ENCODE peak calls at places on chromosomes 7 and 10, in five cellular contexts. J, M, L, E and S are unnamed samples.

GRCh38 chr10:125095776-125096175 is 64.6 kb downstream of the CTBP2 start:
- DNase-seq in L (peak; percentile 11), E (peak; percentile 57), M (no peak), J (no peak), S (no peak)

GRCh38 chr10:53839437-53840039 is 961.5 kb downstream of the PCDH15 start:
- DNase-seq in M (no peak), E (no peak), J (peak; percentile 21), L (no peak), S (no peak)

GRCh38 chr10:120804020-120804419 is 47.1 kb upstream of the WDR11 start:
- DNase-seq in M (no peak), J (no peak), L (no peak), E (no peak), S (no peak)

GRCh38 chr7:117470777-117471176 is 9.0 kb upstream of the CFTR start:
- DNase-seq in J (no peak), L (peak; percentile 63), M (no peak), E (no peak), S (peak; percentile 84)

GRCh38 chr10:14304029-14304428 is 26.7 kb downstream of the FRMD4A start:
- DNase-seq in M (no peak), J (no peak), L (no peak), E (no peak), S (no peak)

GRCh38 chr7:157438121-157439025 is 101.6 kb downstream of the DNAJB6 start:
- DNase-seq in E (peak; percentile 71), M (no peak), J (no peak), L (no peak), S (peak; percentile 72)

GRCh38 chr10:125060486-125060850 is 99.9 kb downstream of the CTBP2 start:
- DNase-seq in E (no peak), J (no peak), L (no peak), M (no peak), S (no peak)

GRCh38 chr7:38207843-38208242 is 29.8 kb downstream of the STARD3NL start:
- DNase-seq in M (no peak), J (no peak), E (no peak), L (no peak), S (no peak)

GRCh38 chr7:20085086-20085485 is 132.1 kb downstream of the MACC1 start:
- DNase-seq in J (no peak), E (no peak), L (no peak), M (no peak), S (no peak)

GRCh38 chr7:117269417-117269816 is 53.4 kb downstream of the WNT2 start:
- DNase-seq in L (no peak), E (no peak), J (peak; percentile 74), M (no peak), S (no peak)

GRCh38 chr7:101121996-101122932 is 4.6 kb upstream of the SERPINE1 start:
- DNase-seq in J (peak; percentile 95), L (peak; percentile 40), E (peak; percentile 83), M (peak; percentile 91), S (peak; percentile 92)

GRCh38 chr10:91409869-91410637 is at the start of gene HECTD2:
- DNase-seq in E (peak; percentile 88), J (peak; percentile 82), M (peak; percentile 80), L (peak; percentile 81), S (peak; percentile 49)

GRCh38 chr10:63384675-63385074 is 81.1 kb downstream of the JMJD1C start:
- DNase-seq in J (no peak), L (no peak), M (no peak), E (no peak), S (no peak)

GRCh38 chr7:123355576-123356195 is 155.9 kb upstream of the SLC13A1 start:
- DNase-seq in J (peak; percentile 2), M (no peak), E (no peak), L (no peak), S (no peak)

GRCh38 chr7:145978769-145979168 is 137.8 kb upstream of the CNTNAP2 start:
- DNase-seq in L (no peak), J (no peak), E (no peak), M (no peak), S (no peak)

GRCh38 chr10:127024655-127025054 is 119.4 kb downstream of the DOCK1 start:
- DNase-seq in E (no peak), J (no peak), L (no peak), M (peak; percentile 22), S (no peak)

GRCh38 chr10:86354761-86355540 is 11.6 kb downstream of the GRID1 start:
- DNase-seq in E (no peak), M (no peak), L (no peak), J (no peak), S (no peak)

GRCh38 chr7:82818091-82818620 is 344.5 kb downstream of the PCLO start:
- DNase-seq in E (no peak), M (no peak), J (no peak), L (no peak), S (no peak)

DNA sequence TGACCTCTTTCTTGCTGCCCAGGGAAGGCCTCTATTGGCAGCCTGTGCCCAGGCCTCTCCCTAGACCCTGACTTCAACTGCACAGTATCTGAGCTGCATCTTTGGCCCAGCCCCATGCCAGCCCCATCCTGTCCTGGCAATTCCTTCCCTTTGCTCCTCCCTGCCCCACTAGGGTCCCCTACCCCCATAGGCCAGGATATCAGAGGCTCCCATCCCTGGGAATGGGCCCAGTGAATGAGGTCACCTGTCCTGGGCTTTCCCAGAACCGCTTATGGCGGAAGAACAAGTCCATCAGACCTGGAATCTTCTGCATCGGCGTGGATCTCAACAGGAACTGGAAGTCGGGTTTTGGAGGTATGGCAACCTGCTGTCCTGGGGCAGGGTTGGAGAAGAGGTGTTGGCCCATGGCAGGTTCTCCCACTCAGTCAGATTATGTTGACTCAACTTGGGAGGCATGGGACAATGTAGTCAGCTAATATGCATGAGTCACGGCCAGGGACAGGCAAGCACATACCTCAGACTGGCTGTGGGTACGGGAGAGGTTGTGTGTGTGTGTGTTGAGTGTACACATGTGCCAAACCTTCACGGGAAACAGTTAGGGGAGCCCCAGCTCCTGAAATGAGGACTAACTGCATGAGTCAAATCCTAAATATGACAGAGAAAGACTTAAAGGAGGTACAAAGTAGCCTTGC is 17.0 kb upstream of the CPA1 start:
- DNase-seq in M (no peak), E (no peak), L (no peak), J (peak; percentile 76), S (no peak)
- TF ChIP-seq CTCF in M (no peak), E (no peak), L (no peak), J (no peak), S (no peak)

GRCh38 chr7:151038951-151039849 is 9.1 kb upstream of the ASIC3 start:
- DNase-seq in L (peak; percentile 72), E (no peak), J (peak; percentile 93), M (peak; percentile 65), S (no peak)
- TF ChIP-seq POLR2A in L (no peak), E (no peak), J (peak; percentile 48), M (no peak), S (no peak)

GRCh38 chr7:81768951-81769778 is 682 bp downstream of the HGF start:
- DNase-seq in J (no peak), E (no peak), M (no peak), L (no peak), S (no peak)
- H3K4me3 ChIP-seq in J (no peak overlapping the region), E (peak overlapping the region; percentile 43), M (peak overlapping the region; percentile 30), L (peak overlapping the region; percentile 23), S (no peak overlapping the region)

GRCh38 chr7:81637527-81637926 is 132.3 kb downstream of the HGF start:
- DNase-seq in M (no peak), J (peak; percentile 10), L (no peak), E (no peak), S (no peak)
- TF ChIP-seq CTCF in M (no peak), J (no peak), L (no peak), E (no peak), S (no peak)